ENCODE peak calls at places on chromosome 15, in ten cellular contexts. One of them, this sample, is unnamed.

GRCh38 chr15:101020945-101021344 is 101.8 kb downstream of the LRRK1 start:
- DNase-seq in kidney tubule cell: no peak
- DNase-seq in T-helper 2 cell treated with Interferon-gamma antibody and Interleukin-4, amounts not matched to agents 5 μg/mL and 100 μg/mL, for 36 hours: no peak
- DNase-seq in stimulated activated naive CD8-positive, alpha-beta T cell treated with anti-CD3 and anti-CD28 coated beads, Interleukin-15, Interleukin-2, amounts not matched to agents 100 U/mL and 50 U/mL, for 24 hours: no peak
- DNase-seq in CD8-positive, alpha-beta T cell: no peak
- DNase-seq in T47D: no peak
- DNase-seq in pancreas: no peak
- DNase-seq in foreskin fibroblast: no peak
- DNase-seq in activated gamma-delta T cell: no peak
- DNase-seq in A549: no peak
- DNase-seq in this sample: no peak

GRCh38 chr15:52732551-52732950 is 53.4 kb upstream of the ATOSA start:
- DNase-seq in kidney tubule cell: no peak
- DNase-seq in T-helper 2 cell treated with Interferon-gamma antibody and Interleukin-4, amounts not matched to agents 5 μg/mL and 100 μg/mL, for 36 hours: no peak
- DNase-seq in stimulated activated naive CD8-positive, alpha-beta T cell treated with anti-CD3 and anti-CD28 coated beads, Interleukin-15, Interleukin-2, amounts not matched to agents 100 U/mL and 50 U/mL, for 24 hours: no peak
- DNase-seq in CD8-positive, alpha-beta T cell: no peak
- DNase-seq in T47D: no peak
- DNase-seq in pancreas: no peak
- DNase-seq in foreskin fibroblast: no peak
- DNase-seq in activated gamma-delta T cell: no peak
- DNase-seq in A549: no peak
- DNase-seq in this sample: no peak

GRCh38 chr15:41789237-41789636 is 15.0 kb downstream of the MAPKBP1 start:
- DNase-seq in kidney tubule cell: no peak
- DNase-seq in T-helper 2 cell treated with Interferon-gamma antibody and Interleukin-4, amounts not matched to agents 5 μg/mL and 100 μg/mL, for 36 hours: no peak
- DNase-seq in stimulated activated naive CD8-positive, alpha-beta T cell treated with anti-CD3 and anti-CD28 coated beads, Interleukin-15, Interleukin-2, amounts not matched to agents 100 U/mL and 50 U/mL, for 24 hours: no peak
- DNase-seq in CD8-positive, alpha-beta T cell: no peak
- DNase-seq in T47D: no peak
- DNase-seq in pancreas: no peak
- DNase-seq in foreskin fibroblast: no peak
- DNase-seq in activated gamma-delta T cell: no peak
- DNase-seq in A549: no peak
- DNase-seq in this sample: no peak

GRCh38 chr15:48962662-48963523 is 826 bp downstream of the SHC4 start:
- DNase-seq in kidney tubule cell: peak; percentile 42
- DNase-seq in T-helper 2 cell treated with Interferon-gamma antibody and Interleukin-4, amounts not matched to agents 5 μg/mL and 100 μg/mL, for 36 hours: no peak
- DNase-seq in stimulated activated naive CD8-positive, alpha-beta T cell treated with anti-CD3 and anti-CD28 coated beads, Interleukin-15, Interleukin-2, amounts not matched to agents 100 U/mL and 50 U/mL, for 24 hours: peak; percentile 28
- DNase-seq in CD8-positive, alpha-beta T cell: peak; percentile 7
- DNase-seq in T47D: no peak
- DNase-seq in pancreas: no peak
- DNase-seq in foreskin fibroblast: peak; percentile 47
- DNase-seq in activated gamma-delta T cell: peak; percentile 10
- DNase-seq in A549: no peak
- DNase-seq in this sample: no peak

GRCh38 chr15:97652700-97653167 is 307.8 kb upstream of the ARRDC4 start:
- DNase-seq in kidney tubule cell: peak; percentile 6
- DNase-seq in T-helper 2 cell treated with Interferon-gamma antibody and Interleukin-4, amounts not matched to agents 5 μg/mL and 100 μg/mL, for 36 hours: no peak
- DNase-seq in stimulated activated naive CD8-positive, alpha-beta T cell treated with anti-CD3 and anti-CD28 coated beads, Interleukin-15, Interleukin-2, amounts not matched to agents 100 U/mL and 50 U/mL, for 24 hours: no peak
- DNase-seq in CD8-positive, alpha-beta T cell: no peak
- DNase-seq in T47D: no peak
- DNase-seq in pancreas: no peak
- DNase-seq in foreskin fibroblast: no peak
- DNase-seq in activated gamma-delta T cell: no peak
- DNase-seq in A549: no peak
- DNase-seq in this sample: no peak

GRCh38 chr15:63858881-63859280 is 25.1 kb upstream of the HERC1 start:
- DNase-seq in kidney tubule cell: peak; percentile 7
- DNase-seq in T-helper 2 cell treated with Interferon-gamma antibody and Interleukin-4, amounts not matched to agents 5 μg/mL and 100 μg/mL, for 36 hours: no peak
- DNase-seq in stimulated activated naive CD8-positive, alpha-beta T cell treated with anti-CD3 and anti-CD28 coated beads, Interleukin-15, Interleukin-2, amounts not matched to agents 100 U/mL and 50 U/mL, for 24 hours: no peak
- DNase-seq in CD8-positive, alpha-beta T cell: no peak
- DNase-seq in T47D: no peak
- DNase-seq in pancreas: no peak
- DNase-seq in foreskin fibroblast: no peak
- DNase-seq in activated gamma-delta T cell: no peak
- DNase-seq in A549: no peak
- DNase-seq in this sample: no peak

GRCh38 chr15:72511536-72511935 is 37.4 kb downstream of the ARIH1 start:
- DNase-seq in kidney tubule cell: no peak
- DNase-seq in T-helper 2 cell treated with Interferon-gamma antibody and Interleukin-4, amounts not matched to agents 5 μg/mL and 100 μg/mL, for 36 hours: no peak
- DNase-seq in stimulated activated naive CD8-positive, alpha-beta T cell treated with anti-CD3 and anti-CD28 coated beads, Interleukin-15, Interleukin-2, amounts not matched to agents 100 U/mL and 50 U/mL, for 24 hours: no peak
- DNase-seq in CD8-positive, alpha-beta T cell: no peak
- DNase-seq in T47D: no peak
- DNase-seq in pancreas: no peak
- DNase-seq in foreskin fibroblast: no peak
- DNase-seq in activated gamma-delta T cell: no peak
- DNase-seq in A549: no peak
- DNase-seq in this sample: no peak

GRCh38 chr15:69395460-69395859 is 18.7 kb upstream of the KIF23 start:
- DNase-seq in kidney tubule cell: no peak
- DNase-seq in T-helper 2 cell treated with Interferon-gamma antibody and Interleukin-4, amounts not matched to agents 5 μg/mL and 100 μg/mL, for 36 hours: no peak
- DNase-seq in stimulated activated naive CD8-positive, alpha-beta T cell treated with anti-CD3 and anti-CD28 coated beads, Interleukin-15, Interleukin-2, amounts not matched to agents 100 U/mL and 50 U/mL, for 24 hours: no peak
- DNase-seq in CD8-positive, alpha-beta T cell: no peak
- DNase-seq in T47D: no peak
- DNase-seq in pancreas: no peak
- DNase-seq in foreskin fibroblast: no peak
- DNase-seq in activated gamma-delta T cell: no peak
- DNase-seq in A549: no peak
- DNase-seq in this sample: no peak

GRCh38 chr15:67051088-67051659 is 14.2 kb upstream of the SMAD3 start:
- DNase-seq in kidney tubule cell: no peak
- DNase-seq in T-helper 2 cell treated with Interferon-gamma antibody and Interleukin-4, amounts not matched to agents 5 μg/mL and 100 μg/mL, for 36 hours: no peak
- DNase-seq in stimulated activated naive CD8-positive, alpha-beta T cell treated with anti-CD3 and anti-CD28 coated beads, Interleukin-15, Interleukin-2, amounts not matched to agents 100 U/mL and 50 U/mL, for 24 hours: no peak
- DNase-seq in CD8-positive, alpha-beta T cell: no peak
- DNase-seq in T47D: no peak
- DNase-seq in pancreas: no peak
- DNase-seq in foreskin fibroblast: no peak
- DNase-seq in activated gamma-delta T cell: no peak
- DNase-seq in A549: no peak
- DNase-seq in this sample: no peak

GRCh38 chr15:78750566-78750965 is 60.7 kb downstream of the ADAMTS7 start:
- DNase-seq in kidney tubule cell: no peak
- DNase-seq in T-helper 2 cell treated with Interferon-gamma antibody and Interleukin-4, amounts not matched to agents 5 μg/mL and 100 μg/mL, for 36 hours: no peak
- DNase-seq in stimulated activated naive CD8-positive, alpha-beta T cell treated with anti-CD3 and anti-CD28 coated beads, Interleukin-15, Interleukin-2, amounts not matched to agents 100 U/mL and 50 U/mL, for 24 hours: no peak
- DNase-seq in CD8-positive, alpha-beta T cell: no peak
- DNase-seq in T47D: no peak
- DNase-seq in pancreas: peak; percentile 21
- DNase-seq in foreskin fibroblast: no peak
- DNase-seq in activated gamma-delta T cell: no peak
- DNase-seq in A549: no peak
- DNase-seq in this sample: no peak

GRCh38 chr15:77228831-77229230 is 157.9 kb upstream of the TSPAN3 start:
- DNase-seq in kidney tubule cell: no peak
- DNase-seq in T-helper 2 cell treated with Interferon-gamma antibody and Interleukin-4, amounts not matched to agents 5 μg/mL and 100 μg/mL, for 36 hours: no peak
- DNase-seq in stimulated activated naive CD8-positive, alpha-beta T cell treated with anti-CD3 and anti-CD28 coated beads, Interleukin-15, Interleukin-2, amounts not matched to agents 100 U/mL and 50 U/mL, for 24 hours: no peak
- DNase-seq in CD8-positive, alpha-beta T cell: no peak
- DNase-seq in T47D: no peak
- DNase-seq in pancreas: no peak
- DNase-seq in foreskin fibroblast: no peak
- DNase-seq in activated gamma-delta T cell: no peak
- DNase-seq in A549: no peak
- DNase-seq in this sample: no peak

GRCh38 chr15:80204231-80204630 is 47.8 kb downstream of the CTXND1 start:
- DNase-seq in kidney tubule cell: no peak
- DNase-seq in T-helper 2 cell treated with Interferon-gamma antibody and Interleukin-4, amounts not matched to agents 5 μg/mL and 100 μg/mL, for 36 hours: no peak
- DNase-seq in stimulated activated naive CD8-positive, alpha-beta T cell treated with anti-CD3 and anti-CD28 coated beads, Interleukin-15, Interleukin-2, amounts not matched to agents 100 U/mL and 50 U/mL, for 24 hours: no peak
- DNase-seq in CD8-positive, alpha-beta T cell: no peak
- DNase-seq in T47D: no peak
- DNase-seq in pancreas: no peak
- DNase-seq in foreskin fibroblast: no peak
- DNase-seq in activated gamma-delta T cell: no peak
- DNase-seq in A549: no peak
- DNase-seq in this sample: no peak

GRCh38 chr15:84606653-84607120 is 5.9 kb downstream of the ZSCAN2 start:
- DNase-seq in kidney tubule cell: peak; percentile 27
- DNase-seq in T-helper 2 cell treated with Interferon-gamma antibody and Interleukin-4, amounts not matched to agents 5 μg/mL and 100 μg/mL, for 36 hours: no peak
- DNase-seq in stimulated activated naive CD8-positive, alpha-beta T cell treated with anti-CD3 and anti-CD28 coated beads, Interleukin-15, Interleukin-2, amounts not matched to agents 100 U/mL and 50 U/mL, for 24 hours: no peak
- DNase-seq in CD8-positive, alpha-beta T cell: no peak
- DNase-seq in T47D: no peak
- DNase-seq in pancreas: peak; percentile 59
- DNase-seq in foreskin fibroblast: no peak
- DNase-seq in activated gamma-delta T cell: no peak
- DNase-seq in A549: peak; percentile 44
- DNase-seq in this sample: no peak

GRCh38 chr15:62430552-62430951 is 265.5 kb upstream of the C2CD4B start:
- DNase-seq in kidney tubule cell: no peak
- DNase-seq in T-helper 2 cell treated with Interferon-gamma antibody and Interleukin-4, amounts not matched to agents 5 μg/mL and 100 μg/mL, for 36 hours: no peak
- DNase-seq in stimulated activated naive CD8-positive, alpha-beta T cell treated with anti-CD3 and anti-CD28 coated beads, Interleukin-15, Interleukin-2, amounts not matched to agents 100 U/mL and 50 U/mL, for 24 hours: no peak
- DNase-seq in CD8-positive, alpha-beta T cell: no peak
- DNase-seq in T47D: no peak
- DNase-seq in pancreas: no peak
- DNase-seq in foreskin fibroblast: no peak
- DNase-seq in activated gamma-delta T cell: no peak
- DNase-seq in A549: no peak
- DNase-seq in this sample: no peak

GRCh38 chr15:38600241-38600640 is 35.6 kb upstream of the RASGRP1 start:
- DNase-seq in kidney tubule cell: no peak
- DNase-seq in T-helper 2 cell treated with Interferon-gamma antibody and Interleukin-4, amounts not matched to agents 5 μg/mL and 100 μg/mL, for 36 hours: no peak
- DNase-seq in stimulated activated naive CD8-positive, alpha-beta T cell treated with anti-CD3 and anti-CD28 coated beads, Interleukin-15, Interleukin-2, amounts not matched to agents 100 U/mL and 50 U/mL, for 24 hours: no peak
- DNase-seq in CD8-positive, alpha-beta T cell: no peak
- DNase-seq in T47D: no peak
- DNase-seq in pancreas: no peak
- DNase-seq in foreskin fibroblast: no peak
- DNase-seq in activated gamma-delta T cell: no peak
- DNase-seq in A549: no peak
- DNase-seq in this sample: no peak

GRCh38 chr15:44670087-44670945 is 6.9 kb upstream of the SPG11 start:
- DNase-seq in kidney tubule cell: peak; percentile 66
- DNase-seq in T-helper 2 cell treated with Interferon-gamma antibody and Interleukin-4, amounts not matched to agents 5 μg/mL and 100 μg/mL, for 36 hours: no peak
- DNase-seq in stimulated activated naive CD8-positive, alpha-beta T cell treated with anti-CD3 and anti-CD28 coated beads, Interleukin-15, Interleukin-2, amounts not matched to agents 100 U/mL and 50 U/mL, for 24 hours: no peak
- DNase-seq in CD8-positive, alpha-beta T cell: no peak
- DNase-seq in T47D: no peak
- DNase-seq in pancreas: no peak
- DNase-seq in foreskin fibroblast: no peak
- DNase-seq in activated gamma-delta T cell: no peak
- DNase-seq in A549: no peak
- DNase-seq in this sample: no peak

GRCh38 chr15:62021991-62022600 is 38.2 kb downstream of the VPS13C start:
- DNase-seq in kidney tubule cell: no peak
- DNase-seq in T-helper 2 cell treated with Interferon-gamma antibody and Interleukin-4, amounts not matched to agents 5 μg/mL and 100 μg/mL, for 36 hours: no peak
- DNase-seq in stimulated activated naive CD8-positive, alpha-beta T cell treated with anti-CD3 and anti-CD28 coated beads, Interleukin-15, Interleukin-2, amounts not matched to agents 100 U/mL and 50 U/mL, for 24 hours: no peak
- DNase-seq in CD8-positive, alpha-beta T cell: no peak
- DNase-seq in T47D: no peak
- DNase-seq in pancreas: no peak
- DNase-seq in foreskin fibroblast: no peak
- DNase-seq in activated gamma-delta T cell: no peak
- DNase-seq in A549: peak; percentile 23
- DNase-seq in this sample: no peak

GRCh38 chr15:39657181-39657580 is 76.3 kb downstream of the THBS1 start:
- DNase-seq in kidney tubule cell: no peak
- DNase-seq in T-helper 2 cell treated with Interferon-gamma antibody and Interleukin-4, amounts not matched to agents 5 μg/mL and 100 μg/mL, for 36 hours: no peak
- DNase-seq in stimulated activated naive CD8-positive, alpha-beta T cell treated with anti-CD3 and anti-CD28 coated beads, Interleukin-15, Interleukin-2, amounts not matched to agents 100 U/mL and 50 U/mL, for 24 hours: no peak
- DNase-seq in CD8-positive, alpha-beta T cell: no peak
- DNase-seq in T47D: no peak
- DNase-seq in pancreas: no peak
- DNase-seq in foreskin fibroblast: peak; percentile 14
- DNase-seq in activated gamma-delta T cell: no peak
- DNase-seq in A549: no peak
- DNase-seq in this sample: no peak

GRCh38 chr15:70508561-70509281 is 254.6 kb downstream of the UACA start:
- DNase-seq in kidney tubule cell: peak; percentile 94
- DNase-seq in T-helper 2 cell treated with Interferon-gamma antibody and Interleukin-4, amounts not matched to agents 5 μg/mL and 100 μg/mL, for 36 hours: peak; percentile 40
- DNase-seq in stimulated activated naive CD8-positive, alpha-beta T cell treated with anti-CD3 and anti-CD28 coated beads, Interleukin-15, Interleukin-2, amounts not matched to agents 100 U/mL and 50 U/mL, for 24 hours: peak; percentile 70
- DNase-seq in CD8-positive, alpha-beta T cell: no peak
- DNase-seq in T47D: no peak
- DNase-seq in pancreas: no peak
- DNase-seq in foreskin fibroblast: peak; percentile 80
- DNase-seq in activated gamma-delta T cell: no peak
- DNase-seq in A549: peak; percentile 98
- DNase-seq in this sample: no peak

GRCh38 chr15:43134157-43134637 is 811 bp downstream of the TMEM62 start:
- DNase-seq in kidney tubule cell: peak; percentile 13
- DNase-seq in T-helper 2 cell treated with Interferon-gamma antibody and Interleukin-4, amounts not matched to agents 5 μg/mL and 100 μg/mL, for 36 hours: no peak
- DNase-seq in stimulated activated naive CD8-positive, alpha-beta T cell treated with anti-CD3 and anti-CD28 coated beads, Interleukin-15, Interleukin-2, amounts not matched to agents 100 U/mL and 50 U/mL, for 24 hours: no peak
- DNase-seq in CD8-positive, alpha-beta T cell: peak; percentile 17
- DNase-seq in T47D: peak; percentile 11
- DNase-seq in pancreas: no peak
- DNase-seq in foreskin fibroblast: no peak
- DNase-seq in activated gamma-delta T cell: no peak
- DNase-seq in A549: no peak
- DNase-seq in this sample: no peak

GRCh38 chr15:51848811-51849210 is 19.4 kb downstream of the TMOD3 start:
- DNase-seq in kidney tubule cell: no peak
- DNase-seq in T-helper 2 cell treated with Interferon-gamma antibody and Interleukin-4, amounts not matched to agents 5 μg/mL and 100 μg/mL, for 36 hours: no peak
- DNase-seq in stimulated activated naive CD8-positive, alpha-beta T cell treated with anti-CD3 and anti-CD28 coated beads, Interleukin-15, Interleukin-2, amounts not matched to agents 100 U/mL and 50 U/mL, for 24 hours: no peak
- DNase-seq in CD8-positive, alpha-beta T cell: no peak
- DNase-seq in T47D: no peak
- DNase-seq in pancreas: no peak
- DNase-seq in foreskin fibroblast: no peak
- DNase-seq in activated gamma-delta T cell: no peak
- DNase-seq in A549: no peak
- DNase-seq in this sample: no peak

GRCh38 chr15:61759639-61760038 is 300.6 kb downstream of the VPS13C start:
- DNase-seq in kidney tubule cell: no peak
- DNase-seq in T-helper 2 cell treated with Interferon-gamma antibody and Interleukin-4, amounts not matched to agents 5 μg/mL and 100 μg/mL, for 36 hours: no peak
- DNase-seq in stimulated activated naive CD8-positive, alpha-beta T cell treated with anti-CD3 and anti-CD28 coated beads, Interleukin-15, Interleukin-2, amounts not matched to agents 100 U/mL and 50 U/mL, for 24 hours: no peak
- DNase-seq in CD8-positive, alpha-beta T cell: no peak
- DNase-seq in T47D: no peak
- DNase-seq in pancreas: no peak
- DNase-seq in foreskin fibroblast: no peak
- DNase-seq in activated gamma-delta T cell: no peak
- DNase-seq in A549: no peak
- DNase-seq in this sample: no peak

GRCh38 chr15:57896114-57896513 is 169.4 kb downstream of the ALDH1A2 start:
- DNase-seq in kidney tubule cell: no peak
- DNase-seq in T-helper 2 cell treated with Interferon-gamma antibody and Interleukin-4, amounts not matched to agents 5 μg/mL and 100 μg/mL, for 36 hours: no peak
- DNase-seq in stimulated activated naive CD8-positive, alpha-beta T cell treated with anti-CD3 and anti-CD28 coated beads, Interleukin-15, Interleukin-2, amounts not matched to agents 100 U/mL and 50 U/mL, for 24 hours: no peak
- DNase-seq in CD8-positive, alpha-beta T cell: no peak
- DNase-seq in T47D: no peak
- DNase-seq in pancreas: no peak
- DNase-seq in foreskin fibroblast: no peak
- DNase-seq in activated gamma-delta T cell: no peak
- DNase-seq in A549: no peak
- DNase-seq in this sample: no peak

GRCh38 chr15:88610756-88611231 is 10.3 kb upstream of the AEN start:
- DNase-seq in kidney tubule cell: peak; percentile 65
- DNase-seq in T-helper 2 cell treated with Interferon-gamma antibody and Interleukin-4, amounts not matched to agents 5 μg/mL and 100 μg/mL, for 36 hours: no peak
- DNase-seq in stimulated activated naive CD8-positive, alpha-beta T cell treated with anti-CD3 and anti-CD28 coated beads, Interleukin-15, Interleukin-2, amounts not matched to agents 100 U/mL and 50 U/mL, for 24 hours: no peak
- DNase-seq in CD8-positive, alpha-beta T cell: no peak
- DNase-seq in T47D: no peak
- DNase-seq in pancreas: no peak
- DNase-seq in foreskin fibroblast: no peak
- DNase-seq in activated gamma-delta T cell: no peak
- DNase-seq in A549: no peak
- DNase-seq in this sample: no peak

GRCh38 chr15:77659350-77660321 is 26.9 kb upstream of the LINGO1 start:
- DNase-seq in kidney tubule cell: peak; percentile 37
- DNase-seq in T-helper 2 cell treated with Interferon-gamma antibody and Interleukin-4, amounts not matched to agents 5 μg/mL and 100 μg/mL, for 36 hours: no peak
- DNase-seq in stimulated activated naive CD8-positive, alpha-beta T cell treated with anti-CD3 and anti-CD28 coated beads, Interleukin-15, Interleukin-2, amounts not matched to agents 100 U/mL and 50 U/mL, for 24 hours: peak; percentile 70
- DNase-seq in CD8-positive, alpha-beta T cell: no peak
- DNase-seq in T47D: peak; percentile 55
- DNase-seq in pancreas: peak; percentile 69
- DNase-seq in foreskin fibroblast: peak; percentile 6
- DNase-seq in activated gamma-delta T cell: no peak
- DNase-seq in A549: peak; percentile 67
- DNase-seq in this sample: peak; percentile 8

GRCh38 chr15:96121521-96121920 is 209.0 kb upstream of the NR2F2 start:
- DNase-seq in kidney tubule cell: no peak
- DNase-seq in T-helper 2 cell treated with Interferon-gamma antibody and Interleukin-4, amounts not matched to agents 5 μg/mL and 100 μg/mL, for 36 hours: no peak
- DNase-seq in stimulated activated naive CD8-positive, alpha-beta T cell treated with anti-CD3 and anti-CD28 coated beads, Interleukin-15, Interleukin-2, amounts not matched to agents 100 U/mL and 50 U/mL, for 24 hours: no peak
- DNase-seq in CD8-positive, alpha-beta T cell: no peak
- DNase-seq in T47D: no peak
- DNase-seq in pancreas: no peak
- DNase-seq in foreskin fibroblast: peak; percentile 28
- DNase-seq in activated gamma-delta T cell: no peak
- DNase-seq in A549: no peak
- DNase-seq in this sample: no peak

GRCh38 chr15:93036922-93037321 is 52.1 kb downstream of the RGMA start:
- DNase-seq in kidney tubule cell: no peak
- DNase-seq in T-helper 2 cell treated with Interferon-gamma antibody and Interleukin-4, amounts not matched to agents 5 μg/mL and 100 μg/mL, for 36 hours: no peak
- DNase-seq in stimulated activated naive CD8-positive, alpha-beta T cell treated with anti-CD3 and anti-CD28 coated beads, Interleukin-15, Interleukin-2, amounts not matched to agents 100 U/mL and 50 U/mL, for 24 hours: no peak
- DNase-seq in CD8-positive, alpha-beta T cell: no peak
- DNase-seq in T47D: no peak
- DNase-seq in pancreas: no peak
- DNase-seq in foreskin fibroblast: no peak
- DNase-seq in activated gamma-delta T cell: no peak
- DNase-seq in A549: no peak
- DNase-seq in this sample: no peak

GRCh38 chr15:87731630-87732029 is 524.9 kb downstream of the NTRK3 start:
- DNase-seq in kidney tubule cell: no peak
- DNase-seq in T-helper 2 cell treated with Interferon-gamma antibody and Interleukin-4, amounts not matched to agents 5 μg/mL and 100 μg/mL, for 36 hours: no peak
- DNase-seq in stimulated activated naive CD8-positive, alpha-beta T cell treated with anti-CD3 and anti-CD28 coated beads, Interleukin-15, Interleukin-2, amounts not matched to agents 100 U/mL and 50 U/mL, for 24 hours: no peak
- DNase-seq in CD8-positive, alpha-beta T cell: no peak
- DNase-seq in T47D: no peak
- DNase-seq in pancreas: no peak
- DNase-seq in foreskin fibroblast: no peak
- DNase-seq in activated gamma-delta T cell: no peak
- DNase-seq in A549: no peak
- DNase-seq in this sample: no peak